ENCODE peak calls at places on chromosomes 12 and 14, in four cellular contexts. F is GM12878, N is A549, R is PC-3. H is an unnamed sample.
A peak's percentile ranks its signal among the peaks of the same experiment; 100 is the strongest.

GRCh38 chr12:32755051-32755653 is 545 bp downstream of the YARS2 start:
- DNase-seq in N (peak; percentile 90), R (peak; percentile 91), F (peak; percentile 49), H (peak; percentile 85)

GRCh38 chr12:50142993-50143392 is 24.2 kb downstream of the CERS5 start:
- DNase-seq in N (no peak), R (no peak), F (no peak), H (no peak)

GRCh38 chr12:42684171-42685071 is 94.9 kb upstream of the PRICKLE1 start:
- DNase-seq in F (no peak), R (peak; percentile 71), N (no peak), H (no peak)

GRCh38 chr12:52672321-52672933 is 7.8 kb downstream of the KRT1 start:
- DNase-seq in R (peak; percentile 10), N (peak; percentile 56), F (no peak), H (no peak)

GRCh38 chr12:58202933-58203713 is 261.8 kb downstream of the ATP23 start:
- DNase-seq in F (no peak), R (no peak), N (no peak), H (no peak)

GRCh38 chr14:55274760-55275159 is 3.5 kb downstream of the FBXO34 start:
- DNase-seq in F (no peak), N (no peak), R (peak; percentile 39), H (no peak)

GRCh38 chr12:93009533-93009932 is 80.4 kb upstream of the EEA1 start:
- DNase-seq in F (no peak), R (no peak), N (no peak), H (no peak)

GRCh38 chr12:51744235-51744634 is 104.3 kb downstream of the FIGNL2 start:
- DNase-seq in F (no peak), N (no peak), R (no peak), H (no peak)

GRCh38 chr14:95468416-95469133 is 47.9 kb downstream of the SYNE3 start:
- DNase-seq in F (no peak), N (peak; percentile 54), R (peak; percentile 7), H (no peak)

GRCh38 chr14:97179573-97179972 is 382.4 kb downstream of the VRK1 start:
- DNase-seq in F (no peak), N (no peak), R (peak; percentile 23), H (no peak)

GRCh38 chr12:46523863-46524770 is 151.5 kb upstream of the SLC38A2 start:
- DNase-seq in N (peak; percentile 96), R (peak; percentile 97), F (no peak), H (no peak)

GRCh38 chr14:100132161-100132902 is 27.1 kb downstream of the DEGS2 start:
- DNase-seq in R (no peak), F (no peak), N (no peak), H (no peak)

GRCh38 chr12:76255281-76255680 is 92.9 kb downstream of the BBS10 start:
- DNase-seq in F (no peak), R (no peak), N (no peak), H (no peak)

GRCh38 chr12:57433370-57433769 is 1.2 kb upstream of the INHBC start:
- DNase-seq in N (no peak), R (no peak), F (no peak), H (no peak)

GRCh38 chr14:29584992-29585391 is 342.7 kb downstream of the PRKD1 start:
- DNase-seq in N (peak; percentile 38), F (no peak), R (peak; percentile 2), H (peak; percentile 58)

GRCh38 chr14:69046468-69046867 is 67.4 kb upstream of the ACTN1 start:
- DNase-seq in F (no peak), N (no peak), R (no peak), H (no peak)

GRCh38 chr12:79782197-79782890 is 91.6 kb upstream of the PAWR start:
- DNase-seq in N (peak; percentile 19), R (no peak), F (no peak), H (no peak)

GRCh38 chr12:110702081-110702480 is 13.2 kb upstream of the HVCN1 start:
- DNase-seq in R (no peak), F (no peak), N (no peak), H (no peak)

GRCh38 chr14:91996951-91997371 is 42.9 kb downstream of the TRIP11 start:
- DNase-seq in R (peak; percentile 57), N (peak; percentile 51), F (no peak), H (peak; percentile 62)

GRCh38 chr12:117141097-117141898 is 42.1 kb upstream of the TESC start:
- DNase-seq in F (no peak), R (no peak), N (no peak), H (no peak)

GRCh38 chr12:111270128-111270651 is 98.7 kb downstream of the PHETA1 start:
- DNase-seq in F (no peak), R (no peak), N (no peak), H (no peak)

GRCh38 chr12:45532113-45532512 is 197.4 kb upstream of the ARID2 start:
- DNase-seq in N (no peak), F (no peak), R (no peak), H (peak; percentile 67)

DNA sequence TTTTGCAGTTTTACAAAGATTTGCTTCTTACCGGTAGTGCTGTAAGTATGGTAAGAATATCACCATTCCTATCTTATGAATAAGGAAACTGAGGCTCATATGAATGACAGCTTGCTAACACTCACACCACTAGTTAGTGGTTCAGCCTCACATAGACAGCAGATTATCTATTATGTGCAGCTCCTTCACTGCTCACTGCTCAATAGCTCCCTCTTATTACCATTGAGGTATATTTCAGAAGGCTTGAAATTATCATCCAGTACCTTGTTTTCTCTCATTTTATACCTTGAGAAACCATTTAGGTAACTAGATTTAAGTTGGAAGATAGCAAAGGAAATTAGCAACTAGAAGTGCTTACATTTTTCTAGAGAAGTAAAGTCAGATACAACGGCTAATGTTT is 15.5 kb downstream of the RIC8B start:
- DNase-seq in F (no peak), N (no peak), R (peak; percentile 28), H (no peak)
- TF ChIP-seq CTCF in F (peak; percentile 13), N (peak; percentile 20), R (peak; percentile 60), H (peak; percentile 27)

GRCh38 chr12:121209221-121209620 is 708 bp upstream of the P2RX4 start:
- DNase-seq in F (no peak), R (no peak), N (no peak), H (no peak)
- H3K27ac ChIP-seq in F (no peak overlapping the region), R (no peak overlapping the region), N (peak overlapping the region; percentile 96), H (no peak overlapping the region)

DNA sequence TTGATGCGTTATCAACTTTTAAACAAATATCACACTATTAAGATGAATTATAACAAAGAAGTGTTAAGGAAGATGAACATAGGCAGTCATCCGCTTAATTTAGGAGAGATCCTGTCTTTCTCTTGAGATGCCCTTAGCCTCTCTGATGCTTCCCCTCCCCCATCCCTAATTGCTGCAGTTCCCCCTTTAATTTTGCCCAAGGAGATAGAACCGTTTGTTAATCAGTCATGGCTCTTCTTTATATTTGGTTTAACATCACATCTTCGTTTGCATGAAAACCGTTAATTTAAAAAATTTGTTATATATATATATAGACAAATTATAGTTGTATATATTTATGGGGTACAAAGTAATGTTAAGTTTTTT is 1.9 kb downstream of the ALX1 start:
- DNase-seq in R (no peak), N (no peak), F (no peak), H (peak; percentile 29)
- H3K4me2 ChIP-seq in R (no peak overlapping the region), N (peak overlapping the region; percentile 95), F (no peak overlapping the region), H (peak overlapping the region; percentile 93)

DNA sequence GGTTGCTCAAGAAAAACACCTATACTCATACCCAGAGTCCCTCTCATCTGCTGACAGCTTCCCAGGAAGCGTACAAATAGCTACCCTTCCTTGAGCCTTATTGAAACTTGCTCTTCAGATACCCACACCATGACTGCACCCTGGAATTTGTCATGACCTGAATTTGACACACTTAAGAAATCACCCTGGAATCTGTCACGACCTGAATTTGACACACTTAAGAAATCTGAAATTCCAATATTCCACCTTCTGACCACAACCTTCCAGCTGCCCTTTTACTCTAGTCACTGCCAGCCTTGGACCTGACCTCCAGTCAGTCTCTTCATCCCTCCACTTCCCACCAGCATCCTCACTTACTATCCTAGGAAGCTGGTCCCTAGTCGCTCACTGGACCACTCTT is 1.1 kb upstream of the HAL start:
- DNase-seq in N (no peak), F (no peak), R (no peak), H (no peak)
- TF ChIP-seq CTCF in N (no peak), F (no peak), R (no peak), H (no peak)

DNA sequence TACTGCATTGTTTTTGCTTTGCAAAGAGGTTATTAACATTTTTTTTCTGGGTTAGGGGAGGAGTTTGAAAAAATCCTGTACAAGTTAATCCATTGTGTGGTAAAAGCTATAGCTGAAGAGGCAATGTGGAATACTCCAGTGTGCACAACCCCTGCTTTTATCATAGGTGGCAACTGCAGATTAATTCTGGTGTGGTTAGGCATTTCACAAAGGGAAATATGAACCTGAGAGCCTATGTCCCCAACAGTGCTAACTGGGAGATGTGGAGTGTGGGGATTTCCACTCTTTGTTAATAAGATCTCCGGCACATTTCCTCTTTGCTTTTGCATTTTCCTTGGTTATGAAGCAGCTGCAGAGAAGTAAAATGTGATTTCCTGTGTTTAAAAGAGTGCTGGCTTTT is 33.6 kb downstream of the PRORP start:
- DNase-seq in R (peak; percentile 27), F (no peak), N (peak; percentile 16), H (no peak)
- H3K27ac ChIP-seq in R (peak overlapping the region; percentile 56), F (peak overlapping the region; percentile 45), N (no peak overlapping the region), H (no peak overlapping the region)

GRCh38 chr12:104137175-104137901 is 672 bp downstream of the NFYB start:
- DNase-seq in F (peak; percentile 7), N (peak; percentile 48), R (peak; percentile 47), H (peak; percentile 69)
- H3K4me2 ChIP-seq in F (peak overlapping the region; percentile 78), N (peak overlapping the region; percentile 91), R (peak overlapping the region; percentile 98), H (peak overlapping the region; percentile 96)

GRCh38 chr12:124863409-124864325 is at the start of gene SCARB1:
- DNase-seq in R (peak; percentile 86), F (peak; percentile 26), N (peak; percentile 85), H (peak; percentile 93)
- TF ChIP-seq CTCF in R (no peak), F (no peak), N (no peak), H (no peak)

H was measured in neural progenitor cell.